ENCODE peak calls at places on chromosomes 4 and X, in six cellular contexts. One of them, this sample, is unnamed.

GRCh38 chr4:173317003-173317402 is 17.2 kb downstream of the HMGB2 start:
- DNase-seq in body of pancreas: no peak
- DNase-seq in endodermal cell: peak; percentile 72
- DNase-seq in HL-60: no peak
- DNase-seq in suprapubic skin: no peak
- DNase-seq in OCI-LY7: peak; percentile 37
- DNase-seq in this sample: no peak

GRCh38 chrX:148146121-148146520 is 165.0 kb downstream of the FMR1NB start:
- DNase-seq in HL-60: no peak
- DNase-seq in suprapubic skin: no peak
- DNase-seq in OCI-LY7: no peak
- DNase-seq in endodermal cell: no peak
- DNase-seq in body of pancreas: no peak
- DNase-seq in this sample: no peak

GRCh38 chrX:44035576-44035975 is 62.4 kb upstream of the NDP start:
- DNase-seq in endodermal cell: no peak
- DNase-seq in suprapubic skin: no peak
- DNase-seq in body of pancreas: no peak
- DNase-seq in OCI-LY7: no peak
- DNase-seq in HL-60: no peak
- DNase-seq in this sample: no peak

GRCh38 chr4:83561381-83561780 is 25.5 kb downstream of the GPAT3 start:
- DNase-seq in HL-60: peak; percentile 80
- DNase-seq in OCI-LY7: no peak
- DNase-seq in suprapubic skin: no peak
- DNase-seq in endodermal cell: no peak
- DNase-seq in body of pancreas: peak; percentile 40
- DNase-seq in this sample: no peak

GRCh38 chr4:169209388-169209883 is 61.3 kb downstream of the SH3RF1 start:
- DNase-seq in suprapubic skin: no peak
- DNase-seq in HL-60: no peak
- DNase-seq in OCI-LY7: no peak
- DNase-seq in body of pancreas: no peak
- DNase-seq in endodermal cell: no peak
- DNase-seq in this sample: no peak

GRCh38 chrX:13759152-13759718 is 24.7 kb downstream of the OFD1 start:
- DNase-seq in suprapubic skin: no peak
- DNase-seq in HL-60: peak; percentile 61
- DNase-seq in OCI-LY7: peak; percentile 83
- DNase-seq in endodermal cell: no peak
- DNase-seq in body of pancreas: no peak
- DNase-seq in this sample: no peak

GRCh38 chr4:62402088-62402806 is 1202.1 kb downstream of the ADGRL3 start:
- DNase-seq in HL-60: no peak
- DNase-seq in OCI-LY7: no peak
- DNase-seq in suprapubic skin: no peak
- DNase-seq in body of pancreas: no peak
- DNase-seq in endodermal cell: no peak
- DNase-seq in this sample: no peak

GRCh38 chrX:108299101-108299591 is 139.1 kb downstream of the COL4A6 start:
- DNase-seq in suprapubic skin: no peak
- DNase-seq in OCI-LY7: no peak
- DNase-seq in endodermal cell: no peak
- DNase-seq in body of pancreas: no peak
- DNase-seq in HL-60: no peak
- DNase-seq in this sample: no peak

GRCh38 chr4:80266267-80266901 is at the start of gene FGF5:
- DNase-seq in OCI-LY7: no peak
- DNase-seq in suprapubic skin: peak; percentile 61
- DNase-seq in body of pancreas: peak; percentile 25
- DNase-seq in HL-60: peak; percentile 1
- DNase-seq in endodermal cell: peak; percentile 83
- DNase-seq in this sample: no peak

GRCh38 chrX:107730298-107730655 is 45.3 kb downstream of the TSC22D3 start:
- DNase-seq in suprapubic skin: no peak
- DNase-seq in OCI-LY7: no peak
- DNase-seq in endodermal cell: no peak
- DNase-seq in body of pancreas: no peak
- DNase-seq in HL-60: no peak
- DNase-seq in this sample: no peak

GRCh38 chr4:2535386-2536192 is 858 bp upstream of the FAM193A start:
- DNase-seq in body of pancreas: peak; percentile 35
- DNase-seq in endodermal cell: peak; percentile 85
- DNase-seq in OCI-LY7: peak; percentile 84
- DNase-seq in HL-60: peak; percentile 34
- DNase-seq in suprapubic skin: peak; percentile 88
- DNase-seq in this sample: no peak

GRCh38 chr4:173301518-173302201 is 32.5 kb downstream of the HMGB2 start:
- DNase-seq in endodermal cell: no peak
- DNase-seq in HL-60: no peak
- DNase-seq in OCI-LY7: peak; percentile 53
- DNase-seq in body of pancreas: no peak
- DNase-seq in suprapubic skin: no peak
- DNase-seq in this sample: no peak

GRCh38 chrX:115650916-115651315 is 89.9 kb downstream of the PLS3 start:
- DNase-seq in body of pancreas: peak; percentile 22
- DNase-seq in HL-60: no peak
- DNase-seq in suprapubic skin: no peak
- DNase-seq in endodermal cell: peak; percentile 88
- DNase-seq in OCI-LY7: peak; percentile 8
- DNase-seq in this sample: no peak

GRCh38 chr4:4765811-4766210 is 93.7 kb upstream of the MSX1 start:
- DNase-seq in OCI-LY7: no peak
- DNase-seq in suprapubic skin: no peak
- DNase-seq in endodermal cell: peak; percentile 47
- DNase-seq in HL-60: no peak
- DNase-seq in body of pancreas: no peak
- DNase-seq in this sample: no peak

GRCh38 chrX:68894513-68895338 is 65.9 kb downstream of the EFNB1 start:
- DNase-seq in body of pancreas: peak; percentile 56
- DNase-seq in OCI-LY7: no peak
- DNase-seq in suprapubic skin: no peak
- DNase-seq in endodermal cell: peak; percentile 64
- DNase-seq in HL-60: peak; percentile 32
- DNase-seq in this sample: no peak

GRCh38 chr4:13452927-13453579 is 31.1 kb downstream of the RAB28 start:
- DNase-seq in HL-60: no peak
- DNase-seq in OCI-LY7: no peak
- DNase-seq in body of pancreas: no peak
- DNase-seq in suprapubic skin: no peak
- DNase-seq in endodermal cell: no peak
- DNase-seq in this sample: no peak

GRCh38 chr4:152255437-152255836 is 280.5 kb downstream of the FBXW7 start:
- DNase-seq in endodermal cell: no peak
- DNase-seq in body of pancreas: no peak
- DNase-seq in suprapubic skin: no peak
- DNase-seq in OCI-LY7: no peak
- DNase-seq in HL-60: no peak
- DNase-seq in this sample: no peak

GRCh38 chr4:152090543-152090942 is 329.7 kb upstream of the GATB start:
- DNase-seq in HL-60: no peak
- DNase-seq in endodermal cell: peak; percentile 57
- DNase-seq in body of pancreas: no peak
- DNase-seq in suprapubic skin: no peak
- DNase-seq in OCI-LY7: peak; percentile 20
- DNase-seq in this sample: no peak

GRCh38 chr4:47647029-47647428 is 162.0 kb downstream of the ATP10D start:
- DNase-seq in HL-60: no peak
- DNase-seq in suprapubic skin: no peak
- DNase-seq in OCI-LY7: no peak
- DNase-seq in endodermal cell: no peak
- DNase-seq in body of pancreas: no peak
- DNase-seq in this sample: no peak

GRCh38 chrX:153396320-153397195 is 4.6 kb downstream of the PNMA6E start:
- DNase-seq in OCI-LY7: no peak
- DNase-seq in HL-60: no peak
- DNase-seq in body of pancreas: no peak
- DNase-seq in suprapubic skin: no peak
- DNase-seq in endodermal cell: no peak
- DNase-seq in this sample: no peak

GRCh38 chr4:83221897-83222441 is 62.6 kb downstream of the COQ2 start:
- DNase-seq in suprapubic skin: no peak
- DNase-seq in HL-60: no peak
- DNase-seq in OCI-LY7: peak; percentile 91
- DNase-seq in body of pancreas: no peak
- DNase-seq in endodermal cell: no peak
- DNase-seq in this sample: no peak

GRCh38 chr4:74638001-74638400 is 156.3 kb downstream of the BTC start:
- DNase-seq in endodermal cell: no peak
- DNase-seq in suprapubic skin: no peak
- DNase-seq in OCI-LY7: no peak
- DNase-seq in HL-60: no peak
- DNase-seq in body of pancreas: no peak
- DNase-seq in this sample: no peak

GRCh38 chr4:138114434-138114833 is 127.7 kb downstream of the SLC7A11 start:
- DNase-seq in suprapubic skin: no peak
- DNase-seq in body of pancreas: no peak
- DNase-seq in OCI-LY7: peak; percentile 87
- DNase-seq in endodermal cell: no peak
- DNase-seq in HL-60: no peak
- DNase-seq in this sample: no peak

GRCh38 chrX:23826216-23826615 is 43.2 kb downstream of the SAT1 start:
- DNase-seq in OCI-LY7: no peak
- DNase-seq in HL-60: no peak
- DNase-seq in endodermal cell: no peak
- DNase-seq in suprapubic skin: no peak
- DNase-seq in body of pancreas: no peak
- DNase-seq in this sample: no peak

GRCh38 chrX:15617111-15617510 is 16.4 kb upstream of the ACE2 start:
- DNase-seq in HL-60: no peak
- DNase-seq in endodermal cell: no peak
- DNase-seq in body of pancreas: no peak
- DNase-seq in suprapubic skin: no peak
- DNase-seq in OCI-LY7: no peak
- DNase-seq in this sample: no peak

DNA sequence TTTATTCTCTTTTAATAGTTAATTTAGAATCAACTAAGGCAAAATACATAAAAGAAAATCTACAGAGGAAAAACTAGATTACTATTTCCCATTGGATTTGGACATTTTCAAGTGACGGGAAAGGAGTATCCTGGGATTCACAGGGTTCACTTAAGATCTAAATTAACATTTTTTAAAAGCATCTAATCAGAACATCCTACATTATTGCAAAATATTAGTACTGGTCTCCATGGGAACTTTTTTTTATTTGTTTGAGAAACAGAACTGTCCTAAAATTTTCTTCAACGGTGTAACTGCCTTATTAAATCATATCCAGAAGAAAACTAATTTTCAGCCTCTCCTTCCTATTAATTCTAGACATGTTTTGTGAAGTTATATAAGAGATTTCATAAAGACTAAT is 69.7 kb downstream of the METTL14 start:
- DNase-seq in body of pancreas: no peak
- DNase-seq in HL-60: no peak
- DNase-seq in endodermal cell: no peak
- DNase-seq in OCI-LY7: no peak
- DNase-seq in suprapubic skin: no peak
- DNase-seq in this sample: no peak
- H3K27ac ChIP-seq in body of pancreas: peak overlapping the region; percentile 49
- H3K27ac ChIP-seq in HL-60: no peak overlapping the region
- H3K27ac ChIP-seq in endodermal cell: no peak overlapping the region
- H3K27ac ChIP-seq in OCI-LY7: no peak overlapping the region
- H3K27ac ChIP-seq in suprapubic skin: peak overlapping the region; percentile 62
- H3K27ac ChIP-seq in this sample: no peak overlapping the region

DNA sequence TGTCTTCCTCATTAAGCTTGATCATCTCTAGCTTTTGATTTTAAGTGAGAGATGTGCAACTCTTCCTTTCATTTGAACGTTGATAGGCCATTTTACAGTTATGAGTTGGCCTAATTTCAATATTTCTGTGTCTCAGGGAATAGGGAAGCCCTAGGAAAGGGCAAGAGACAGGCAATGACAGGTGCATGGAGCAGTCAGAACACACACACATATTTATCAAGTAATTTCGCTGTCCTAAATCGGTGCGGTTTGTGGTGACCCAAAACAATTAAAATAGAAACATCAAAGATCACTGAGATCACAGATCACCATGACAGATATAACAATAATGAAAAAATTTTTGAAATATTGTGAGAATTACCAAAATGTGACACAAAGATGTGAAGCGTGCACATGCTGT is 87.7 kb upstream of the LSM6 start:
- DNase-seq in endodermal cell: no peak
- DNase-seq in suprapubic skin: no peak
- DNase-seq in HL-60: no peak
- DNase-seq in body of pancreas: no peak
- DNase-seq in OCI-LY7: no peak
- DNase-seq in this sample: no peak
- H3K4me3 ChIP-seq in endodermal cell: no peak overlapping the region
- H3K4me3 ChIP-seq in suprapubic skin: no peak overlapping the region
- H3K4me3 ChIP-seq in HL-60: no peak overlapping the region
- H3K4me3 ChIP-seq in body of pancreas: no peak overlapping the region
- H3K4me3 ChIP-seq in OCI-LY7: no peak overlapping the region
- H3K4me3 ChIP-seq in this sample: no peak overlapping the region

DNA sequence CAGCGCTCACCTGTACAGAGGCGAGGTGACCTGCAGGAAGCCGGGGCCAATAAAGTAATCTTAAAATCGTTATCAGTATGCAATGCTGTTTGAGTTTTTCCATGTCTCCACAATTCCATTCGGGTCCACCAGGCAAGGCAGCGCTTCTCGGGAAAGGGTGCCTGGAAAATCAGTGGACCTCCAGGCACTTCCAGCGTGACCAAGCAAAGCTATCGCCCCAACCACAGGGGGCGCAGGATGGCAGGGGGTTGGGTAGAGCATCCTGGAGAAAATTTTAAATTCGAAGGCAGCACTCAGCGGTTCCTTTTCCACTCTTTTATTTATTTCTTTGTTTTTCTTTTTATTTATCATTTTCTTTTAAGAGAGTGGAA is 5.4 kb upstream of the SOX3 start:
- DNase-seq in suprapubic skin: no peak
- DNase-seq in OCI-LY7: no peak
- DNase-seq in body of pancreas: no peak
- DNase-seq in endodermal cell: no peak
- DNase-seq in HL-60: no peak
- DNase-seq in this sample: no peak
- TF ChIP-seq CTCF in suprapubic skin: no peak
- TF ChIP-seq CTCF in OCI-LY7: no peak
- TF ChIP-seq CTCF in body of pancreas: no peak
- TF ChIP-seq CTCF in endodermal cell: peak; percentile 74
- TF ChIP-seq CTCF in HL-60: no peak
- TF ChIP-seq CTCF in this sample: no peak

GRCh38 chr4:93770201-93770600 is 58.4 kb upstream of the ATOH1 start:
- DNase-seq in suprapubic skin: no peak
- DNase-seq in body of pancreas: no peak
- DNase-seq in OCI-LY7: no peak
- DNase-seq in endodermal cell: no peak
- DNase-seq in HL-60: no peak
- DNase-seq in this sample: no peak

GRCh38 chr4:93772858-93773257 is 55.7 kb upstream of the ATOH1 start:
- DNase-seq in OCI-LY7: no peak
- DNase-seq in suprapubic skin: no peak
- DNase-seq in body of pancreas: no peak
- DNase-seq in endodermal cell: no peak
- DNase-seq in HL-60: no peak
- DNase-seq in this sample: no peak

GRCh38 chr4:93775551-93775950 is 53.0 kb upstream of the ATOH1 start:
- DNase-seq in endodermal cell: no peak
- DNase-seq in OCI-LY7: no peak
- DNase-seq in body of pancreas: no peak
- DNase-seq in HL-60: no peak
- DNase-seq in suprapubic skin: no peak
- DNase-seq in this sample: no peak

GRCh38 chr4:93767917-93768316 is 60.6 kb upstream of the ATOH1 start:
- DNase-seq in endodermal cell: no peak
- DNase-seq in OCI-LY7: no peak
- DNase-seq in suprapubic skin: no peak
- DNase-seq in body of pancreas: no peak
- DNase-seq in HL-60: no peak
- DNase-seq in this sample: no peak

GRCh38 chr4:93771640-93772411 is 56.7 kb upstream of the ATOH1 start:
- DNase-seq in OCI-LY7: no peak
- DNase-seq in endodermal cell: no peak
- DNase-seq in body of pancreas: no peak
- DNase-seq in suprapubic skin: no peak
- DNase-seq in HL-60: no peak
- DNase-seq in this sample: no peak
- H3K27ac ChIP-seq in OCI-LY7: no peak overlapping the region
- H3K27ac ChIP-seq in endodermal cell: no peak overlapping the region
- H3K27ac ChIP-seq in body of pancreas: no peak overlapping the region
- H3K27ac ChIP-seq in suprapubic skin: no peak overlapping the region
- H3K27ac ChIP-seq in HL-60: no peak overlapping the region
- H3K27ac ChIP-seq in this sample: no peak overlapping the region

This sample was measured in esophagus squamous epithelium.